ENCODE peak calls at places on chromosomes 3 and 15, in nine cellular contexts. One of them, this sample, is unnamed.

GRCh38 chr15:33296050-33296449 is 14.7 kb upstream of the RYR3 start:
- DNase-seq in endodermal cell: no peak
- DNase-seq in fibroblast of the conjunctiva: no peak
- DNase-seq in colonic mucosa: no peak
- DNase-seq in NCI-H460: no peak
- DNase-seq in HTR-8/SVneo: no peak
- DNase-seq in thoracic aorta: no peak
- DNase-seq in GM23248: no peak
- DNase-seq in activated T-cell treated with anti-CD3 and anti-CD28 coated beads for 24 hours: no peak
- DNase-seq in this sample: no peak

GRCh38 chr3:71495708-71496472 is 87.6 kb downstream of the FOXP1 start:
- DNase-seq in colonic mucosa: no peak
- DNase-seq in activated T-cell treated with anti-CD3 and anti-CD28 coated beads for 24 hours: no peak
- DNase-seq in thoracic aorta: no peak
- DNase-seq in fibroblast of the conjunctiva: peak; percentile 52
- DNase-seq in endodermal cell: peak; percentile 64
- DNase-seq in NCI-H460: no peak
- DNase-seq in HTR-8/SVneo: peak; percentile 41
- DNase-seq in GM23248: peak; percentile 96
- DNase-seq in this sample: peak; percentile 94

GRCh38 chr3:125043599-125044151 is 12.1 kb downstream of the HEG1 start:
- DNase-seq in GM23248: peak; percentile 43
- DNase-seq in thoracic aorta: no peak
- DNase-seq in endodermal cell: peak; percentile 48
- DNase-seq in activated T-cell treated with anti-CD3 and anti-CD28 coated beads for 24 hours: no peak
- DNase-seq in colonic mucosa: peak; percentile 77
- DNase-seq in fibroblast of the conjunctiva: no peak
- DNase-seq in HTR-8/SVneo: no peak
- DNase-seq in NCI-H460: no peak
- DNase-seq in this sample: no peak

GRCh38 chr3:98763814-98764691 is 913 bp downstream of the ST3GAL6 start:
- DNase-seq in activated T-cell treated with anti-CD3 and anti-CD28 coated beads for 24 hours: no peak
- DNase-seq in colonic mucosa: no peak
- DNase-seq in endodermal cell: no peak
- DNase-seq in thoracic aorta: no peak
- DNase-seq in fibroblast of the conjunctiva: no peak
- DNase-seq in HTR-8/SVneo: no peak
- DNase-seq in GM23248: no peak
- DNase-seq in NCI-H460: no peak
- DNase-seq in this sample: no peak

GRCh38 chr3:32895701-32896100 is 55.7 kb upstream of the CCR4 start:
- DNase-seq in activated T-cell treated with anti-CD3 and anti-CD28 coated beads for 24 hours: no peak
- DNase-seq in colonic mucosa: no peak
- DNase-seq in GM23248: no peak
- DNase-seq in HTR-8/SVneo: no peak
- DNase-seq in NCI-H460: no peak
- DNase-seq in fibroblast of the conjunctiva: no peak
- DNase-seq in endodermal cell: no peak
- DNase-seq in thoracic aorta: no peak
- DNase-seq in this sample: no peak

GRCh38 chr3:185711255-185711870 is 113.5 kb downstream of the IGF2BP2 start:
- DNase-seq in colonic mucosa: no peak
- DNase-seq in GM23248: peak; percentile 79
- DNase-seq in endodermal cell: peak; percentile 70
- DNase-seq in fibroblast of the conjunctiva: no peak
- DNase-seq in thoracic aorta: no peak
- DNase-seq in HTR-8/SVneo: no peak
- DNase-seq in NCI-H460: no peak
- DNase-seq in activated T-cell treated with anti-CD3 and anti-CD28 coated beads for 24 hours: no peak
- DNase-seq in this sample: no peak

GRCh38 chr3:34382859-34383258 is 584.4 kb downstream of the PDCD6IP start:
- DNase-seq in HTR-8/SVneo: no peak
- DNase-seq in thoracic aorta: no peak
- DNase-seq in fibroblast of the conjunctiva: no peak
- DNase-seq in NCI-H460: no peak
- DNase-seq in endodermal cell: no peak
- DNase-seq in activated T-cell treated with anti-CD3 and anti-CD28 coated beads for 24 hours: no peak
- DNase-seq in colonic mucosa: no peak
- DNase-seq in GM23248: no peak
- DNase-seq in this sample: no peak

GRCh38 chr3:67649681-67650080 is 4.7 kb downstream of the SUCLG2 start:
- DNase-seq in colonic mucosa: no peak
- DNase-seq in activated T-cell treated with anti-CD3 and anti-CD28 coated beads for 24 hours: no peak
- DNase-seq in GM23248: no peak
- DNase-seq in endodermal cell: no peak
- DNase-seq in fibroblast of the conjunctiva: no peak
- DNase-seq in NCI-H460: no peak
- DNase-seq in thoracic aorta: no peak
- DNase-seq in HTR-8/SVneo: no peak
- DNase-seq in this sample: no peak

GRCh38 chr3:56157693-56158092 is 310.6 kb downstream of the ERC2 start:
- DNase-seq in NCI-H460: no peak
- DNase-seq in activated T-cell treated with anti-CD3 and anti-CD28 coated beads for 24 hours: no peak
- DNase-seq in endodermal cell: peak; percentile 47
- DNase-seq in fibroblast of the conjunctiva: no peak
- DNase-seq in colonic mucosa: no peak
- DNase-seq in GM23248: peak; percentile 65
- DNase-seq in thoracic aorta: no peak
- DNase-seq in HTR-8/SVneo: no peak
- DNase-seq in this sample: peak; percentile 6